ENCODE peak calls at places on chromosomes 5 and 9, in nine cellular contexts. L, N, V, X, Z, R, P, M and A are unnamed samples.

GRCh38 chr9:112180387-112180881 is 5.3 kb upstream of the SUSD1 start:
- DNase-seq in L (no peak), N (no peak), V (no peak), X (no peak), Z (no peak), R (no peak), P (no peak), M (no peak), A (no peak)

GRCh38 chr5:159913048-159913447 is 3.2 kb upstream of the ADRA1B start:
- DNase-seq in L (no peak), N (no peak), V (peak), X (no peak), Z (no peak), R (no peak), P (no peak), M (no peak), A (no peak)

GRCh38 chr5:21661129-21661528 is 1192.0 kb downstream of the CDH12 start:
- DNase-seq in L (peak), N (no peak), V (no peak), X (no peak), Z (no peak), R (no peak), P (no peak), M (no peak), A (no peak)

GRCh38 chr9:134563397-134563796 is 78.2 kb upstream of the COL5A1 start:
- DNase-seq in L (no peak), N (no peak), V (no peak), X (no peak), Z (no peak), R (no peak), P (no peak), M (peak), A (no peak)

GRCh38 chr9:928363-929042 is 48.0 kb upstream of the DMRT3 start:
- DNase-seq in L (no peak), N (no peak), V (no peak), X (peak), Z (peak), R (peak), P (peak), M (no peak), A (no peak)

GRCh38 chr5:74562116-74562515 is 78.4 kb downstream of the ENC1 start:
- DNase-seq in L (no peak), N (no peak), V (no peak), X (peak), Z (no peak), R (no peak), P (no peak), M (no peak), A (no peak)

GRCh38 chr9:101674165-101674564 is 64.3 kb downstream of the GRIN3A start:
- DNase-seq in L (no peak), N (no peak), V (no peak), X (no peak), Z (no peak), R (no peak), P (no peak), M (no peak), A (no peak)

GRCh38 chr5:126269511-126269910 is 153.7 kb upstream of the GRAMD2B start:
- DNase-seq in L (no peak), N (no peak), V (no peak), X (no peak), Z (no peak), R (no peak), P (no peak), M (no peak), A (no peak)

GRCh38 chr9:6552033-6552737 is 93.3 kb downstream of the GLDC start:
- DNase-seq in L (peak), N (no peak), V (peak), X (peak), Z (no peak), R (no peak), P (no peak), M (no peak), A (no peak)

GRCh38 chr9:2263665-2264064 is 248.5 kb downstream of the SMARCA2 start:
- DNase-seq in L (no peak), N (no peak), V (no peak), X (no peak), Z (no peak), R (no peak), P (no peak), M (no peak), A (no peak)

GRCh38 chr9:105007143-105007542 is 79.2 kb upstream of the ABCA1 start:
- DNase-seq in L (no peak), N (no peak), V (peak), X (peak), Z (peak), R (no peak), P (peak), M (no peak), A (no peak)

GRCh38 chr9:88953401-88954029 is 37.8 kb upstream of the S1PR3 start:
- DNase-seq in L (no peak), N (no peak), V (peak), X (peak), Z (no peak), R (no peak), P (no peak), M (no peak), A (no peak)

GRCh38 chr5:167950126-167950721 is 341.2 kb upstream of the WWC1 start:
- DNase-seq in L (no peak), N (no peak), V (peak), X (peak), Z (no peak), R (no peak), P (no peak), M (no peak), A (no peak)

GRCh38 chr5:131488463-131488862 is 146.6 kb downstream of the RAPGEF6 start:
- DNase-seq in L (no peak), N (no peak), V (no peak), X (no peak), Z (no peak), R (no peak), P (no peak), M (no peak), A (no peak)

GRCh38 chr5:43000198-43000840 is 39.8 kb downstream of the ANXA2R start:
- DNase-seq in L (no peak), N (no peak), V (no peak), X (no peak), Z (no peak), R (no peak), P (no peak), M (peak), A (no peak)

GRCh38 chr5:95962785-95963184 is 1.1 kb upstream of the ELL2 start:
- DNase-seq in L (no peak), N (no peak), V (peak), X (no peak), Z (peak), R (peak), P (no peak), M (no peak), A (no peak)

GRCh38 chr9:85040141-85040540 is 370.6 kb downstream of the NTRK2 start:
- DNase-seq in L (no peak), N (no peak), V (no peak), X (no peak), Z (no peak), R (no peak), P (no peak), M (peak), A (no peak)

GRCh38 chr9:108150736-108151135 is 661.2 kb upstream of the KLF4 start:
- DNase-seq in L (no peak), N (no peak), V (no peak), X (peak), Z (no peak), R (no peak), P (no peak), M (no peak), A (no peak)

GRCh38 chr5:34928267-34928666 is 1.1 kb upstream of the DNAJC21 start:
- DNase-seq in L (no peak), N (no peak), V (no peak), X (no peak), Z (no peak), R (no peak), P (no peak), M (no peak), A (no peak)

GRCh38 chr5:144864113-144864512 is 693.4 kb downstream of the KCTD16 start:
- DNase-seq in L (peak), N (no peak), V (no peak), X (no peak), Z (no peak), R (no peak), P (no peak), M (no peak), A (no peak)

GRCh38 chr5:35780236-35780635 is 76.5 kb upstream of the IL7R start:
- DNase-seq in L (no peak), N (no peak), V (no peak), X (no peak), Z (no peak), R (no peak), P (no peak), M (no peak), A (no peak)

GRCh38 chr5:96714951-96715451 is 52.8 kb downstream of the CAST start:
- DNase-seq in L (no peak), N (no peak), V (peak), X (peak), Z (peak), R (peak), P (peak), M (no peak), A (no peak)

GRCh38 chr5:93053825-93054224 is 527.2 kb downstream of the NR2F1-AS1 start:
- DNase-seq in L (no peak), N (no peak), V (no peak), X (no peak), Z (no peak), R (no peak), P (no peak), M (no peak), A (no peak)

GRCh38 chr9:127801955-127802575 is 617 bp upstream of the FPGS start:
- DNase-seq in L (no peak), N (no peak), V (no peak), X (no peak), Z (no peak), R (no peak), P (no peak), M (no peak), A (no peak)